ENCODE peak calls at places on chromosomes 5 and 9, in four cellular contexts. S is AG04450, A is upper lobe of right lung, C is astrocyte of the cerebellum. D is an unnamed sample.

GRCh38 chr9:108057421-108058136 is 568.0 kb upstream of the KLF4 start:
- DNase-seq in C (peak), S (peak), A (no peak), D (no peak)

GRCh38 chr9:70324963-70325362 is 66.2 kb downstream of the SMC5 start:
- DNase-seq in S (peak), C (no peak), A (no peak), D (no peak)

GRCh38 chr9:120710110-120710981 is 3.9 kb downstream of the MEGF9 start:
- DNase-seq in S (no peak), A (no peak), C (no peak), D (no peak)

GRCh38 chr5:76472338-76473336 is 69.6 kb downstream of the IQGAP2 start:
- DNase-seq in A (no peak), C (no peak), S (no peak), D (no peak)

GRCh38 chr9:130112244-130113151 is 58.8 kb downstream of the GPR107 start:
- DNase-seq in C (no peak), A (no peak), S (no peak), D (no peak)

GRCh38 chr5:171357843-171358242 is 29.8 kb upstream of the NPM1 start:
- DNase-seq in C (no peak), S (no peak), A (no peak), D (no peak)

GRCh38 chr9:81636280-81636653 is 53.1 kb downstream of the TLE1 start:
- DNase-seq in C (no peak), S (no peak), A (no peak), D (no peak)

GRCh38 chr9:105051897-105052296 is 123.9 kb upstream of the ABCA1 start:
- DNase-seq in A (no peak), C (no peak), S (no peak), D (no peak)

GRCh38 chr5:174327317-174327864 is 281.9 kb downstream of the NSG2 start:
- DNase-seq in S (peak), A (peak), C (peak), D (peak)

GRCh38 chr9:132797861-132798659 is 80.0 kb downstream of the AK8 start:
- DNase-seq in A (no peak), C (no peak), S (no peak), D (no peak)

GRCh38 chr9:38659538-38659937 is 39.1 kb upstream of the ANKRD18A start:
- DNase-seq in A (no peak), S (no peak), C (no peak), D (no peak)

GRCh38 chr9:38668791-38669466 is 48.5 kb upstream of the ANKRD18A start:
- DNase-seq in A (no peak), C (no peak), S (no peak), D (no peak)

DNA sequence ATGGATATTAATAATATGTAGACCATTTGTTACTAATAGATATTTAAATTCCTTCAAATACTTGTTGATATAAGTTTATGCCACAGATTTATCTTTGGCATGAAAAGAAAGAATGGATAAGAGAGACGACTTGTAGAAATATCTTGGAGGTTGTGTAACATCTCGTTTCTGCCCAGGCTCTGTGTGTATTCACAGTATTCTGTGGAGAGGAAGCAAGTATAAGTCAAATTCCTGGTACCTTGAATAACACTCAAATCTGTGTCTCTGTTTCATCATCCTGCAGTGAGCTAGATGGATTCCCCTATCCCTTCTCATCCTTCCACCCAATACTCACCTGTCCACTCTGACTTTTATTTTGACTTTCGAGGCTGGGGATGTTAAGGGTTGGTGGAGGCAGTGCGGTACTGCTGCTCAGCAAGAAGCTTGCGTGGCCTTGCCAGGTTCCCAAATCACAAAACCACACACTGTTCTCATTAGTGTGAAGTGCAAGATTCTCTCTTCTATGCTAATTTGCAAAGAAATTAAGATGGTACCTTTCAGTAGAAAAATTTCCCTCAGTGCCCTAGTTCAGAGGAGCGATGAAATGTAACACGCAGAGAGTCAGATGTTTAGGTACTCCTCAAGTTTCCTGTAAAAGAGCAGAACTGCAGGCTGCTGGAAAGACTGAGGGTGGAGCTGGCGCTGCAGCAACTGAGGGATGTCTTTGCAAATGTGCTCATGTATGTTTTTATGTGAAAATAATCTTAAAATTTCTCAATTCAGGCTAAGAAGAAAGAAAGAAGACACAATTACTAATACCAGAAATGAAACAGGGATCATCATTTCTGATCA is 42.6 kb upstream of the ANKRD18A start:
- DNase-seq in S (no peak), C (no peak), A (no peak), D (no peak)
- TF ChIP-seq CTCF in S (peak), C (peak), A (no peak), D (peak)

GRCh38 chr9:79432485-79432884 is 139.3 kb upstream of the TLE4 start:
- DNase-seq in A (no peak), S (no peak), C (no peak), D (no peak)
- TF ChIP-seq CTCF in A (no peak), S (no peak), C (no peak), D (peak)

GRCh38 chr5:32506251-32506661 is 61.7 kb upstream of the ZFR start:
- DNase-seq in A (no peak), S (no peak), C (no peak), D (no peak)
- TF ChIP-seq CTCF in A (no peak), S (no peak), C (no peak), D (no peak)

DNA sequence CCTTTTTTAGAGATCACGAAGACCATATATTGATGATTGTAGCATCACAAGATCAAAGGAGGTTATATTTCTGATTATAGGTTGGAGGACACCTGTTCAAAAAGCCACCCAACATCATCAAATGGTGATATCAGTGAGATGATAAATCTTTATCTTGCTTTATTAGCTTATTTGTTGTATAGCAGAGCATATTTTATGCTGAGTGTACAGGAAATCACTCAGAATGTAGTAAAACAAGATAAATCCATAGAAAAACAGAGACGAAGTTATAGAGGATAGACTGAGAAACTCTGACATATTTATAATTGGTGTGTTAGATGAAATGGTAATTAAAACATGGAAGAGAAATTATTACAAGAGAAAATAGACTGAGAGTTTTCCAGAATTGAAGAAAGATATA is 69.8 kb upstream of the DMAC1 start:
- DNase-seq in S (no peak), A (no peak), C (no peak), D (no peak)
- TF ChIP-seq CTCF in S (no peak), A (no peak), C (no peak), D (no peak)

DNA sequence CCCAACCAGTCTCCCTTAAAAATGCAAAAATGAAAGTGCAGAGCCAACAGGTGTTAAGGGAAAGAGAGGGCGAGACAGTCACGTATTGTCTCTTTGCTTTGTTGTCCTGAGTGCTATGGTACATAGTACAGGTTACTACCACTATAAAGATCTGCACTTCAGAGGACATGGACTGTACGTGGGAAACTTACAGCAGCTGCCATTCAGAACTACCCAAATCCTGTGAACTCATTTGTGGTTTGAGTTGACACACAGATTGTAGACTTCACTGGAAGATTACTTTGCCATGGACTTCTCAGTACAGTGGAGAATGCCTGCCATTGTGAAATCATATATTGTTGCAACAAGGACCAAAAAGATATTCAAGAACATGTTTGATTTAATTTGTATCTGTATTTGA is 34.8 kb downstream of the FBXO38 start:
- DNase-seq in C (no peak), A (no peak), S (no peak), D (no peak)
- TF ChIP-seq CTCF in C (no peak), A (no peak), S (no peak), D (no peak)

GRCh38 chr9:10268500-10269485 is 344.0 kb downstream of the PTPRD start:
- DNase-seq in A (no peak), S (no peak), C (peak), D (no peak)
- TF ChIP-seq CTCF in A (peak), S (peak), C (peak), D (peak)

GRCh38 chr5:110376281-110376916 is 350.1 kb downstream of the TMEM232 start:
- DNase-seq in S (no peak), C (no peak), A (no peak), D (no peak)
- TF ChIP-seq CTCF in S (no peak), C (no peak), A (no peak), D (no peak)

GRCh38 chr9:114471157-114471556 is 34.1 kb downstream of the WHRN start:
- DNase-seq in C (no peak), A (no peak), S (no peak), D (no peak)

GRCh38 chr9:114474425-114474824 is 30.8 kb downstream of the WHRN start:
- DNase-seq in S (no peak), C (no peak), A (no peak), D (no peak)

GRCh38 chr9:114475412-114476136 is 29.7 kb downstream of the WHRN start:
- DNase-seq in C (no peak), S (no peak), A (no peak), D (no peak)

GRCh38 chr9:114472765-114473446 is 32.4 kb downstream of the WHRN start:
- DNase-seq in A (no peak), C (no peak), S (no peak), D (no peak)

GRCh38 chr9:114473447-114473801 is 31.8 kb downstream of the WHRN start:
- DNase-seq in C (no peak), A (no peak), S (no peak), D (no peak)
- TF ChIP-seq CTCF in C (no peak), A (no peak), S (no peak), D (no peak)

D was measured in chondrocyte.